ENCODE peak calls at places on chromosomes 13 and 19, in eight cellular contexts. I is neural progenitor cell, C is H9, S is AG10803, H is right lobe of liver, A is neural crest cell, F is AG04450, G is GM06990. Z is an unnamed sample.

GRCh38 chr13:42007844-42008243 is 40.6 kb upstream of the DGKH start:
- DNase-seq in I (no peak), C (no peak), S (peak), H (no peak), A (no peak), F (peak), G (no peak), Z (no peak)

GRCh38 chr19:20357921-20358320 is 190.9 kb downstream of the ZNF486 start:
- DNase-seq in I (no peak), C (no peak), S (no peak), H (no peak), A (no peak), F (no peak), G (no peak), Z (no peak)

GRCh38 chr19:48230555-48231129 is 25.1 kb downstream of the CARD8 start:
- DNase-seq in I (no peak), C (no peak), S (no peak), H (no peak), A (no peak), F (no peak), G (no peak), Z (no peak)

GRCh38 chr19:12664406-12665280 is 1.9 kb downstream of the MAN2B1 start:
- DNase-seq in I (peak), C (peak), S (no peak), H (no peak), A (no peak), F (no peak), G (no peak), Z (no peak)

GRCh38 chr13:97307882-97308624 is 85.9 kb downstream of the MBNL2 start:
- DNase-seq in I (peak), C (no peak), S (peak), H (no peak), A (no peak), F (no peak), G (no peak), Z (no peak)

GRCh38 chr13:30404207-30404606 is 18.1 kb upstream of the UBE2L5 start:
- DNase-seq in I (no peak), C (no peak), S (no peak), H (no peak), A (no peak), F (no peak), G (no peak), Z (no peak)

GRCh38 chr13:21060063-21060826 is 1.1 kb downstream of the LATS2 start:
- DNase-seq in I (peak), C (no peak), S (peak), H (peak), A (peak), F (no peak), G (peak), Z (peak)

GRCh38 chr13:111210488-111210887 is 95.4 kb downstream of the ARHGEF7 start:
- DNase-seq in I (peak), C (peak), S (peak), H (no peak), A (no peak), F (peak), G (no peak), Z (no peak)

GRCh38 chr13:59677966-59678814 is 485.5 kb downstream of the DIAPH3 start:
- DNase-seq in I (peak), C (no peak), S (peak), H (no peak), A (no peak), F (peak), G (peak), Z (no peak)

GRCh38 chr13:48879854-48880253 is 95.9 kb upstream of the FNDC3A start:
- DNase-seq in I (no peak), C (no peak), S (no peak), H (no peak), A (no peak), F (no peak), G (no peak), Z (no peak)

GRCh38 chr19:6030214-6030507 is 52.2 kb upstream of the RANBP3 start:
- DNase-seq in I (no peak), C (no peak), S (peak), H (no peak), A (no peak), F (peak), G (no peak), Z (no peak)

GRCh38 chr13:101053289-101053688 is 363.0 kb downstream of the NALCN start:
- DNase-seq in I (no peak), C (no peak), S (peak), H (no peak), A (no peak), F (no peak), G (no peak), Z (no peak)

GRCh38 chr19:7857727-7858701 is 16.2 kb downstream of the PRR36 start:
- DNase-seq in I (peak), C (peak), S (no peak), H (no peak), A (peak), F (no peak), G (peak), Z (no peak)

GRCh38 chr13:49932868-49933267 is 3.3 kb downstream of the SPRYD7 start:
- DNase-seq in I (no peak), C (no peak), S (no peak), H (no peak), A (no peak), F (no peak), G (no peak), Z (no peak)

GRCh38 chr19:22116760-22117159 is 64.5 kb downstream of the ZNF257 start:
- DNase-seq in I (no peak), C (no peak), S (no peak), H (no peak), A (no peak), F (no peak), G (no peak), Z (no peak)

GRCh38 chr19:2479556-2480194 is 3.7 kb downstream of the GADD45B start:
- DNase-seq in I (no peak), C (no peak), S (no peak), H (no peak), A (no peak), F (no peak), G (no peak), Z (no peak)

GRCh38 chr19:56089344-56089743 is 31.8 kb downstream of the ZNF787 start:
- DNase-seq in I (no peak), C (no peak), S (no peak), H (no peak), A (no peak), F (no peak), G (no peak), Z (no peak)

GRCh38 chr13:34857561-34857960 is 84.5 kb upstream of the NBEA start:
- DNase-seq in I (no peak), C (no peak), S (no peak), H (no peak), A (no peak), F (no peak), G (no peak), Z (no peak)

GRCh38 chr19:49861541-49862410 is 5.6 kb downstream of the PNKP start:
- DNase-seq in I (no peak), C (peak), S (no peak), H (peak), A (no peak), F (no peak), G (no peak), Z (no peak)

GRCh38 chr13:92530364-92530763 is 696.2 kb upstream of the GPC6 start:
- DNase-seq in I (peak), C (no peak), S (no peak), H (no peak), A (no peak), F (no peak), G (no peak), Z (no peak)

GRCh38 chr13:102845289-102845629 is 573 bp upstream of the ERCC5 start:
- DNase-seq in I (no peak), C (no peak), S (no peak), H (no peak), A (no peak), F (no peak), G (no peak), Z (no peak)

GRCh38 chr13:80363890-80364503 is 23.1 kb upstream of the SPRY2 start:
- DNase-seq in I (peak), C (no peak), S (peak), H (no peak), A (no peak), F (no peak), G (no peak), Z (no peak)

GRCh38 chr19:15265849-15266248 is 33.6 kb upstream of the EPHX3 start:
- DNase-seq in I (no peak), C (no peak), S (peak), H (peak), A (no peak), F (peak), G (no peak), Z (no peak)

GRCh38 chr19:4589579-4590410 is 30.3 kb upstream of the SEMA6B start:
- DNase-seq in I (peak), C (no peak), S (no peak), H (no peak), A (peak), F (no peak), G (no peak), Z (no peak)

GRCh38 chr13:101474419-101474957 is 22.0 kb downstream of the ITGBL1 start:
- DNase-seq in I (peak), C (peak), S (peak), H (no peak), A (peak), F (peak), G (no peak), Z (no peak)

GRCh38 chr19:3644351-3645066 is 17.9 kb upstream of the CACTIN start:
- DNase-seq in I (no peak), C (no peak), S (peak), H (peak), A (no peak), F (no peak), G (no peak), Z (no peak)

GRCh38 chr19:15372891-15373301 is 6.7 kb downstream of the AKAP8 start:
- DNase-seq in I (no peak), C (no peak), S (no peak), H (no peak), A (no peak), F (no peak), G (no peak), Z (no peak)

GRCh38 chr13:95929430-95929829 is 123.8 kb downstream of the UGGT2 start:
- DNase-seq in I (no peak), C (no peak), S (no peak), H (no peak), A (no peak), F (no peak), G (no peak), Z (no peak)

GRCh38 chr19:2923510-2923909 is 21.3 kb downstream of the ZNF77 start:
- DNase-seq in I (no peak), C (no peak), S (peak), H (no peak), A (no peak), F (no peak), G (no peak), Z (no peak)

GRCh38 chr19:7415163-7415856 is 66.6 kb downstream of the ARHGEF18 start:
- DNase-seq in I (no peak), C (no peak), S (no peak), H (peak), A (no peak), F (peak), G (no peak), Z (no peak)

GRCh38 chr13:34155931-34156607 is 338.1 kb downstream of the RFC3 start:
- DNase-seq in I (no peak), C (no peak), S (peak), H (no peak), A (no peak), F (no peak), G (no peak), Z (no peak)

GRCh38 chr19:51407631-51408131 is 9.8 kb downstream of the SIGLEC10 start:
- DNase-seq in I (peak), C (peak), S (peak), H (no peak), A (no peak), F (no peak), G (no peak), Z (no peak)

GRCh38 chr19:43126720-43127119 is 44.2 kb upstream of the PSG2 start:
- DNase-seq in I (no peak), C (no peak), S (no peak), H (no peak), A (no peak), F (no peak), G (no peak), Z (no peak)

GRCh38 chr13:98975822-98976261 is 2.0 kb downstream of the DOCK9 start:
- DNase-seq in I (peak), C (no peak), S (peak), H (no peak), A (no peak), F (no peak), G (no peak), Z (no peak)
- TF ChIP-seq CTCF in I (no peak), C (no peak), S (no peak), H (no peak), A (no peak), F (no peak), G (no peak), Z (no peak)

GRCh38 chr19:13883665-13884064 is 6.7 kb downstream of the NANOS3 start:
- DNase-seq in I (no peak), C (no peak), S (no peak), H (no peak), A (no peak), F (no peak), G (no peak), Z (no peak)
- TF ChIP-seq CTCF in I (peak), C (peak), S (peak), H (no peak), A (peak), F (peak), G (no peak), Z (no peak)

DNA sequence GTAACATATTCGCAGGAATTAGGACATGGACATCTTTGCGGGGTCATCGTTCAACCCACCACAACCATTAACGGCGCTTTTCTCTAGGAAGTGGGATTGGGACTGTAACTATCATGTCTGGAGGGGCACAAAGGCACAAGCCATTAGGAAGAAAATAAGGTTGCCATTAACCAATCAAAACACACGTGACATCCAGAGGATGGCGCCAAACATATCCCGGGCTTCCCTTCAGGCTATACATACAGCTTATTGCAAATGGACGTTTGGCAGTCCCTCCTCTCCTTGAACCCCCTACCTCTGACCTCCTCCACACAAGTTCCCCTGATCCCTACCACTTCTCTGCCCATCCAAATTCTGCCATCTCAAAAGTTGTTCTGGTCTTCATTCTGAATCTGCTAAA is 26.6 kb upstream of the GSX1 start:
- DNase-seq in I (no peak), C (no peak), S (no peak), H (no peak), A (no peak), F (no peak), G (no peak), Z (no peak)
- TF ChIP-seq CTCF in I (no peak), C (peak), S (no peak), H (no peak), A (no peak), F (no peak), G (no peak), Z (no peak)

DNA sequence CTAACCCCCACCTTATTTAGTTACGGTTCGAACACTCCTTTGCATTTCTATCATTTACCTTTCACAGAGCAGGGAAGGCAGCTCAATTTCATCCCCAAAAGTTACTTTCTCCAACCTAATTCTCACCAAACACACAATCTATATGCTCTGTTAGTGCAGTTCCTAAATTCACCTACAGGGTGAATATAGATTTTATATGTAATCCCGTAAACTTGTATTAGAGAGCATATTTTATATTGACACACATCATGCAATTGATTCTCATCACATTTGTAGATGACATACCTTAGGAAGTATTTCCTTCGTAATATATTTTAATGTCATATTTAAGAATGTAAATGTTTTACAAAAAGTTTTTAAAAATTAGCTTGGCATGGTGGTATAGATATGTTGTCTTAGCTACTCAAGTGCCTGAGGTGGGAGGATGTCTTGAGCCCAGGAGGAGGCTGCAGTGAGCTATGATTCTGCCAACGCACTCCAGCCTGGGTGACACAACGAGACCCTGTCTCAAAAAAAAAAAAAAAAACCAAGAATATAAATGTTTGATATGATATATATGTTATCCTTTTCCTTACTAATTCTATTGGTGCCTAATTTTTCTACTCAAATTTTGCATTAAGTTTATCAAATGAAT is 57.3 kb upstream of the TNFRSF19 start:
- DNase-seq in I (no peak), C (no peak), S (no peak), H (no peak), A (no peak), F (no peak), G (no peak), Z (no peak)
- TF ChIP-seq CTCF in I (peak), C (peak), S (peak), H (no peak), A (peak), F (peak), G (peak), Z (no peak)

DNA sequence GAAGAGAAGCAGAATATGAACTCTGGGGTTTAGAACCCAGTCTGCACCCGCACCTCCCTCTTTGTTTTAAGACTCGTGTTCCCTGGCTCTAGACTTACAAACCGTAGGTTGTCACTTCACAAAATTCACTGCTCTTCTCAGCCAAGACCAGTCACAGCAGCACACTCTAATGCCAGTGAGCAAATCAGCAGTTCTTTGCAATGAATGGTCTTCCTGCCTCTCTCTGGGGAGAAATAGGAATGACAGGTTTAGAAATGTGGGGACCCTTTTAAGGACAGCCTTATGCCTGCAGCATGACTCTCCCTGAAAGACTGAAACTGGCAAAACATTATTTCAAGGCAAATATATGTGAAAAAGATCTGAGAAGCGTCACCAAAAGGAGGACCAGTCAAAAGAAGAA is 156.9 kb downstream of the KCTD15 start:
- DNase-seq in I (no peak), C (no peak), S (no peak), H (no peak), A (no peak), F (no peak), G (no peak), Z (no peak)
- TF ChIP-seq CTCF in I (no peak), C (peak), S (no peak), H (no peak), A (no peak), F (no peak), G (no peak), Z (no peak)

Z was measured in activated B cell treated with CpG ODN at 0.5 μM for 24 hours.